ENCODE peak calls at places on chromosome 16, in four cellular contexts. One of them, this sample, is unnamed.
A peak's percentile ranks its signal among the peaks of the same experiment; 100 is the strongest.

GRCh38 chr16:84540194-84540593 is 35.7 kb upstream of the MEAK7 start:
- DNase-seq in T-cell: no peak
- DNase-seq in nucleus accumbens: no peak
- DNase-seq in neuronal stem cell: no peak
- DNase-seq in this sample: no peak

GRCh38 chr16:77221482-77221881 is 22.3 kb downstream of the SYCE1L start:
- DNase-seq in T-cell: no peak
- DNase-seq in nucleus accumbens: no peak
- DNase-seq in neuronal stem cell: no peak
- DNase-seq in this sample: no peak

GRCh38 chr16:28052274-28053128 is 11.0 kb downstream of the GSG1L start:
- DNase-seq in T-cell: no peak
- DNase-seq in neuronal stem cell: no peak
- DNase-seq in nucleus accumbens: no peak
- DNase-seq in this sample: no peak

GRCh38 chr16:11029948-11030347 is 85.6 kb downstream of the CLEC16A start:
- DNase-seq in neuronal stem cell: no peak
- DNase-seq in nucleus accumbens: no peak
- DNase-seq in T-cell: no peak
- DNase-seq in this sample: no peak

GRCh38 chr16:46948548-46949166 is 24.8 kb downstream of the DNAJA2 start:
- DNase-seq in neuronal stem cell: no peak
- DNase-seq in nucleus accumbens: no peak
- DNase-seq in T-cell: no peak
- DNase-seq in this sample: peak; percentile 6

GRCh38 chr16:4876646-4877297 is 29.5 kb downstream of the UBN1 start:
- DNase-seq in nucleus accumbens: no peak
- DNase-seq in neuronal stem cell: no peak
- DNase-seq in T-cell: no peak
- DNase-seq in this sample: no peak

GRCh38 chr16:16166952-16167351 is 56.3 kb downstream of the ABCC6 start:
- DNase-seq in T-cell: no peak
- DNase-seq in nucleus accumbens: no peak
- DNase-seq in neuronal stem cell: no peak
- DNase-seq in this sample: no peak

GRCh38 chr16:10824111-10824893 is 5.7 kb upstream of the TVP23A start:
- DNase-seq in nucleus accumbens: no peak
- DNase-seq in neuronal stem cell: no peak
- DNase-seq in T-cell: no peak
- DNase-seq in this sample: no peak

This sample was measured in sciatic nerve.